ENCODE peak calls at places on chromosomes 6 and 20, in four cellular contexts. One of them, this sample, is unnamed. For H3K36me3, the result is how much of the 10 kb centered on the place peaks cover.

GRCh38 chr6:52574709-52575489 is 2.0 kb downstream of the TRAM2 start:
- DNase-seq in H1: no peak
- DNase-seq in endothelial cell of umbilical vein: peak
- DNase-seq in body of pancreas: no peak
- DNase-seq in this sample: peak

GRCh38 chr20:4090756-4091331 is 75.5 kb upstream of the RNF24 start:
- DNase-seq in H1: peak
- DNase-seq in endothelial cell of umbilical vein: peak
- DNase-seq in body of pancreas: no peak
- DNase-seq in this sample: no peak

GRCh38 chr6:153947817-153948447 is 91.1 kb upstream of the OPRM1 start:
- DNase-seq in H1: peak
- DNase-seq in endothelial cell of umbilical vein: no peak
- DNase-seq in body of pancreas: peak
- DNase-seq in this sample: no peak

GRCh38 chr6:158399040-158399700 is 86.9 kb downstream of the TULP4 start:
- DNase-seq in H1: no peak
- DNase-seq in endothelial cell of umbilical vein: peak
- DNase-seq in body of pancreas: no peak
- DNase-seq in this sample: no peak

GRCh38 chr6:135114355-135115145 is 59.9 kb upstream of the HBS1L start:
- DNase-seq in H1: no peak
- DNase-seq in endothelial cell of umbilical vein: no peak
- DNase-seq in body of pancreas: no peak
- DNase-seq in this sample: no peak

GRCh38 chr6:105993341-105993740 is 92.8 kb upstream of the PRDM1 start:
- DNase-seq in H1: no peak
- DNase-seq in endothelial cell of umbilical vein: peak
- DNase-seq in body of pancreas: no peak
- DNase-seq in this sample: no peak

GRCh38 chr20:53664121-53664520 is 70.5 kb upstream of the ZNF217 start:
- DNase-seq in H1: no peak
- DNase-seq in endothelial cell of umbilical vein: no peak
- DNase-seq in body of pancreas: no peak
- DNase-seq in this sample: no peak

GRCh38 chr6:878179-878578 is 185.2 kb upstream of the EXOC2 start:
- DNase-seq in H1: no peak
- DNase-seq in endothelial cell of umbilical vein: no peak
- DNase-seq in body of pancreas: no peak
- DNase-seq in this sample: no peak

GRCh38 chr20:19909696-19910095 is 107.5 kb upstream of the NAA20 start:
- DNase-seq in H1: no peak
- DNase-seq in endothelial cell of umbilical vein: no peak
- DNase-seq in body of pancreas: no peak
- DNase-seq in this sample: peak

GRCh38 chr6:106192824-106193223 is 106.7 kb downstream of the PRDM1 start:
- DNase-seq in H1: no peak
- DNase-seq in endothelial cell of umbilical vein: peak
- DNase-seq in body of pancreas: no peak
- DNase-seq in this sample: no peak

GRCh38 chr6:41509596-41509995 is 36.6 kb upstream of the FOXP4 start:
- DNase-seq in H1: no peak
- DNase-seq in endothelial cell of umbilical vein: no peak
- DNase-seq in body of pancreas: no peak
- DNase-seq in this sample: no peak

GRCh38 chr6:148200302-148200701 is 142.3 kb upstream of the SASH1 start:
- DNase-seq in H1: no peak
- DNase-seq in endothelial cell of umbilical vein: peak
- DNase-seq in body of pancreas: peak
- DNase-seq in this sample: no peak

GRCh38 chr20:50932881-50933280 is 1.6 kb upstream of the ADNP start:
- DNase-seq in H1: no peak
- DNase-seq in endothelial cell of umbilical vein: no peak
- DNase-seq in body of pancreas: no peak
- DNase-seq in this sample: no peak

GRCh38 chr20:50931048-50931305 is 260 bp downstream of the ADNP start:
- DNase-seq in H1: no peak
- DNase-seq in endothelial cell of umbilical vein: no peak
- DNase-seq in body of pancreas: no peak
- DNase-seq in this sample: no peak

GRCh38 chr20:50932016-50932338 is 740 bp upstream of the ADNP start:
- DNase-seq in H1: no peak
- DNase-seq in endothelial cell of umbilical vein: peak
- DNase-seq in body of pancreas: no peak
- DNase-seq in this sample: no peak

GRCh38 chr20:50930139-50931047 is 844 bp downstream of the ADNP start:
- DNase-seq in H1: no peak
- DNase-seq in endothelial cell of umbilical vein: no peak
- DNase-seq in body of pancreas: peak
- DNase-seq in this sample: peak

DNA sequence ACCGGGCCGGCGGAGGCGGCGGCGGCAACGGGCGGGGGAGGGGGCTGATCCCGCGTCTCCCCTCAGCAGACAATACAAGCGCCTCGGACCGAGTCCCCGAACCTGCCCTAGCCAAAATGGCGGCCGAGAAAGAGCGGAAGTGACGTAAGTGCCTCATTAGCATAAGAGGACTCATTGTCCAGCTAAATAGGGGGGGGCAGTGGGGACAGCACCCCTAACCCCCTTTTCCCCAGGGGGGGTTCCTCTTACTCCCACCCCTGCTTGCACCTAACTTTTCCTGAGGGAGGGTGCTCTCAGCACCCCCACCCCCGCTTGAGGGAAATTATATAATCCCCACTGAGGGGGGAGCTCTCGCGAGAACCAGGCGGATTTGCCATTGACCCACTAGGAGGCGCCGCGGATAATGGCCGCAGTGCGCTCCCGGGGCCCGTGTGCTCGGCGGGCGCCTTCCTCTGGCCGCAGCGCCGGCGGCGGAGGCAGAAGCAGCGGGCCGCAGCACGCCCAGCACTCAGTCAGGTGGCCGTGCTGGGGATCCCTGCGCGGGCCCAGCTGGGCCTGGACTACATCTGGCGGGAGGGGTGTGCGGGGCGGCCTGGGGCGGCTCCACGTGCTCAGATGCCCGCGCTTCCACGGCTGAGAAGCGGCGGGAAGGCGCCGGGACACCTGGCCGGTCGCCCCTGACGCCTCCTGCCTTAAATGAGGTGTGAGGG is at the start of gene ADNP:
- DNase-seq in H1: peak
- DNase-seq in endothelial cell of umbilical vein: peak
- DNase-seq in body of pancreas: peak
- DNase-seq in this sample: peak
- TF ChIP-seq POLR2A in H1: peak
- TF ChIP-seq POLR2A in endothelial cell of umbilical vein: peak
- TF ChIP-seq POLR2A in body of pancreas: peak
- TF ChIP-seq POLR2A in this sample: peak

GRCh38 chr20:48635791-48636267 is 192.0 kb downstream of the PREX1 start:
- DNase-seq in H1: peak
- DNase-seq in endothelial cell of umbilical vein: peak
- DNase-seq in body of pancreas: peak
- DNase-seq in this sample: peak

GRCh38 chr20:48634641-48635040 is 193.2 kb downstream of the PREX1 start:
- DNase-seq in H1: no peak
- DNase-seq in endothelial cell of umbilical vein: no peak
- DNase-seq in body of pancreas: no peak
- DNase-seq in this sample: peak

GRCh38 chr20:48633620-48634257 is 194.1 kb downstream of the PREX1 start:
- DNase-seq in H1: no peak
- DNase-seq in endothelial cell of umbilical vein: no peak
- DNase-seq in body of pancreas: no peak
- DNase-seq in this sample: peak

GRCh38 chr20:48636301-48636700 is 191.5 kb downstream of the PREX1 start:
- DNase-seq in H1: no peak
- DNase-seq in endothelial cell of umbilical vein: no peak
- DNase-seq in body of pancreas: no peak
- DNase-seq in this sample: peak

DNA sequence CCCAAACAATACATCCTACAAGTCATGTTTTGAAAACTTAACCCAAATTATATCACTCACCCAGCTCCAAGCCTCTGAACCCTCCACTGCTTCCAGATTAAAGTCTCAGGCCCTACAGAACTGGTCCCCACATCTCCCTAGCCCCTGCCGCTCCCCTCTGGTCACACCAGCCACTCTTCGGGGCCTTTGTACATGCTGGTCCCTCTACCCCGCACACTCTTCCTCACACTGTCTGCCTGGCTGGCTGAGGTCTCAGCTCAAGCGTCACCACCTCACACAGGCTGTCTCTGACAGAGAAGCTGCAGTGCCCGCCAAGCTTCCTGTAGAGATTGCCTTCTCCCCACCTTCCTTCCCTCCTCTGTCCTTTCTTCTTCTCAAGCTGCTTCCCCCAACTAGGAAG is 192.4 kb downstream of the PREX1 start:
- DNase-seq in H1: no peak
- DNase-seq in endothelial cell of umbilical vein: no peak
- DNase-seq in body of pancreas: no peak
- DNase-seq in this sample: peak
- H3K36me3 ChIP-seq in H1: under half
- H3K36me3 ChIP-seq in endothelial cell of umbilical vein: under half
- H3K36me3 ChIP-seq in body of pancreas: under half
- H3K36me3 ChIP-seq in this sample: half or more

GRCh38 chr20:56427797-56428196 is 15.7 kb downstream of the CASS4 start:
- DNase-seq in H1: no peak
- DNase-seq in endothelial cell of umbilical vein: no peak
- DNase-seq in body of pancreas: no peak
- DNase-seq in this sample: no peak

GRCh38 chr20:56428388-56428787 is 16.3 kb downstream of the CASS4 start:
- DNase-seq in H1: no peak
- DNase-seq in endothelial cell of umbilical vein: no peak
- DNase-seq in body of pancreas: no peak
- DNase-seq in this sample: no peak

GRCh38 chr20:56428881-56429280 is 16.8 kb downstream of the CASS4 start:
- DNase-seq in H1: no peak
- DNase-seq in endothelial cell of umbilical vein: no peak
- DNase-seq in body of pancreas: no peak
- DNase-seq in this sample: no peak

GRCh38 chr20:56426026-56426425 is 14.0 kb downstream of the CASS4 start:
- DNase-seq in H1: no peak
- DNase-seq in endothelial cell of umbilical vein: no peak
- DNase-seq in body of pancreas: no peak
- DNase-seq in this sample: no peak

DNA sequence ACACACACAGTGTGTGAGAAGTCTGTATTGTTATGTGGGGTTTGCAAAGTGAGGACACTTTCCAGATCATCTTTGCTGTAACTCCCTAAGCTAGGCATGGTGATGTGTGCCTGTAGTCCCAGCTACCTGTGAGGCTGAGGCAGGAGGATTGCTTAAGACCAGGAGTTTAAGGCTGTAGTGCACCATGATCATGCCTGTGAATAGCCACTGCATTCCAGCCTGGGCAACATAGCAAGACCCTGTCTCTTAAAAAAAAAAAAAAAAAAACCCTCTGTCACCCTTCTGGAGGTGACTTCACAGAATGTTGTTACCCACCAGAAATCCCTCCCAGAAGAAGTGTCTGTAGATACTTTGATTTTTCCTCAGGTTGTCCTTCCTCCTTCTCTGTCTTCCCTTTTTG is 14.9 kb downstream of the CASS4 start:
- DNase-seq in H1: no peak
- DNase-seq in endothelial cell of umbilical vein: no peak
- DNase-seq in body of pancreas: no peak
- DNase-seq in this sample: no peak
- TF ChIP-seq POLR2A in H1: no peak
- TF ChIP-seq POLR2A in endothelial cell of umbilical vein: no peak
- TF ChIP-seq POLR2A in body of pancreas: no peak
- TF ChIP-seq POLR2A in this sample: no peak

DNA sequence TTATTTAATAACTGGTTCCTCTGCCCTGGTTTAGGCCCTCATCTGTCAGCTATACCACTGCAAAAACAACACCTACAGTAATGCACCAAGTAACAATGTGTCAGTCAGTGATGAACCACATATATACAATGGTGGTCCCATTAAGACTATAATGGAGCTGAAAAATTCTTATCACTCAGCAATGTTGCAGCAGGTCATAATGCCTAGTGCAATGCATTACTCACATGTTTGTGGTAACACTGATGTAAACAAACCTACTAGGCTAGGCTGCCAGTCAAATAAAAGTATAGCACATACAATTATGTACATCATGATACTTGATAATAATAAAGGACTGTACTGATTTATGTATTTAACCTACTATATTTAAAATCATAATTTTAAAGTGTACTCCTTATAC is 31.3 kb downstream of the RARS2 start:
- DNase-seq in H1: no peak
- DNase-seq in endothelial cell of umbilical vein: no peak
- DNase-seq in body of pancreas: no peak
- DNase-seq in this sample: no peak
- H3K36me3 ChIP-seq in H1: under half
- H3K36me3 ChIP-seq in endothelial cell of umbilical vein: under half
- H3K36me3 ChIP-seq in body of pancreas: under half
- H3K36me3 ChIP-seq in this sample: under half

DNA sequence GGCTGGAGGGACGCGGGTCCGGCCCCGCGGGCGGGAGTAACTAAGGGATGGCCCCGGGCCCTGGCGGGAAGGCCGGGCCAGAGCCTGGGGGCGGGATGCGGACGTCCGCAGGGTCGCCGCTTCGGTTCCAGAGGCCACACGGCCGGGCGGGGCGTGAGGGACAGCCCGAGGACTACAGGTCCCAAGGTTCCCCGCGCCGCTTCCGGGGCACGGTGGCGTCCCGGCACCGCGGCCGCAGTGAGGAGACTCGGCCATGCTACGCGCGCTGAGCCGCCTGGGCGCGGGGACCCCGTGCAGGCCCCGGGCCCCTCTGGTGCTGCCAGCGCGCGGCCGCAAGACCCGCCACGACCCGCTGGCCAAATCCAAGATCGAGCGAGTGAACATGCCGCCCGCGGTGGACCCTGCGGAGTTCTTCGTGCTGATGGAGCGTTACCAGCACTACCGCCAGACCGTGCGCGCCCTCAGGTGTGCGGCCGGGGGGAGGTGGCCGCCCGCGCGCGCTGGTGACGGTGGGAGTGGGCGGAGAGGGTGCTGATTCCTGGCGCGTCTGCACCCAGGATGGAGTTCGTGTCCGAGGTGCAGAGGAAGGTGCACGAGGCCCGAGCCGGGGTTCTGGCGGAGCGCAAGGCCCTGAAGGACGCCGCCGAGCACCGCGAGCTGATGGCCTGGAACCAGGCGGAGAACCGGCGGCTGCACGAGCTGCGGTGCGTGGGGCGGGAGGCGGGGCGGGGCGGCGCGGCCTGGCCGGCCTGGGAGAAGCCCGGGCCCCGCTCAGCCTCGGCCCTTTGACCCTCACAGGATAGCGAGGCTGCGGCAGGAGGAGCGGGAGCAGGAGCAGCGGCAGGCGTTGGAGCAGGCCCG is at the start of gene MRPS26:
- DNase-seq in H1: peak
- DNase-seq in endothelial cell of umbilical vein: peak
- DNase-seq in body of pancreas: peak
- DNase-seq in this sample: peak
- TF ChIP-seq POLR2A in H1: no peak
- TF ChIP-seq POLR2A in endothelial cell of umbilical vein: peak
- TF ChIP-seq POLR2A in body of pancreas: peak
- TF ChIP-seq POLR2A in this sample: peak

DNA sequence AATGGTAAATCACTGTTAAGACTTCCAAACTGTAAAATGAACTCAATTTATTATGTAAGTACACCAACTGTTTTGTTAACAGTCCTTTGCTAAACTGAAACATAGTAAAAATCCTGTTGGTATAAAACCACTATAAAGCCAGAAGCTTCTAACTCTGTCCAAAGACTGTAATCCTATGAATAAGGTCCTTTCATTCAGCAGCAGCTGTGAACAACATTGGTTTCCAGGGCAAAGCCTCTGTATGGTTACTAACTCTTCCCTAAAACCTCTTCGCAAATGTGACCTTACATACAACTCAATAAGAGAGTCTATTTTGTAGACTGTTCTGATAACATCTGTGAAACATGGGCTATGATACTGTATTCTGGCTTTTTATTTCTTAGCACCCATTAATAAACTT is 40.1 kb downstream of the NUP153 start:
- DNase-seq in H1: no peak
- DNase-seq in endothelial cell of umbilical vein: no peak
- DNase-seq in body of pancreas: no peak
- DNase-seq in this sample: no peak
- H3K36me3 ChIP-seq in H1: under half
- H3K36me3 ChIP-seq in endothelial cell of umbilical vein: under half
- H3K36me3 ChIP-seq in body of pancreas: under half
- H3K36me3 ChIP-seq in this sample: under half